ENCODE peak calls at places on chromosomes 7 and 10, in five cellular contexts. Q, H, Z, N and G are unnamed samples.
A peak's percentile ranks its signal among the peaks of the same experiment; 100 is the strongest.

GRCh38 chr7:28181921-28182517 is 1.4 kb upstream of the JAZF1 start:
- DNase-seq in H (no peak), Z (no peak), N (no peak), Q (no peak), G (no peak)

GRCh38 chr7:47561715-47562446 is 20.0 kb downstream of the TNS3 start:
- DNase-seq in N (no peak), H (no peak), Z (no peak), Q (no peak), G (no peak)

GRCh38 chr10:43156590-43157340 is 18.5 kb downstream of the CSGALNACT2 start:
- DNase-seq in Q (no peak), N (no peak), H (no peak), Z (no peak), G (no peak)

GRCh38 chr7:11760372-11760771 is 71.6 kb downstream of the THSD7A start:
- DNase-seq in Z (no peak), Q (no peak), N (no peak), H (no peak), G (no peak)

GRCh38 chr10:29479081-29479917 is 155.5 kb downstream of the SVIL start:
- DNase-seq in Z (no peak), N (no peak), H (no peak), Q (peak; percentile 10), G (no peak)

GRCh38 chr10:117550599-117551321 is 8.2 kb downstream of the EMX2 start:
- DNase-seq in N (no peak), H (no peak), Z (no peak), Q (no peak), G (no peak)

GRCh38 chr7:82406937-82407336 is 36.6 kb downstream of the CACNA2D1 start:
- DNase-seq in Q (peak; percentile 12), Z (no peak), N (no peak), H (no peak), G (no peak)

GRCh38 chr7:17535776-17536175 is 237.3 kb downstream of the AHR start:
- DNase-seq in N (no peak), Q (peak; percentile 53), H (no peak), Z (no peak), G (no peak)

GRCh38 chr7:92179393-92179924 is 517 bp upstream of the LRRD1 start:
- DNase-seq in N (peak; percentile 8), Q (peak; percentile 1), Z (no peak), H (no peak), G (no peak)

GRCh38 chr7:139117599-139118233 is 8.2 kb upstream of the ZC3HAV1 start:
- DNase-seq in Z (no peak), N (no peak), H (no peak), Q (no peak), G (no peak)

GRCh38 chr10:32139223-32140073 is 83.2 kb upstream of the KIF5B start:
- DNase-seq in H (peak; percentile 96), Q (peak; percentile 94), Z (peak; percentile 31), N (peak; percentile 86), G (peak; percentile 70)

GRCh38 chr10:32142646-32143045 is 86.4 kb upstream of the KIF5B start:
- DNase-seq in Q (peak; percentile 63), Z (no peak), N (no peak), H (no peak), G (no peak)

GRCh38 chr10:32143302-32143847 is 87.2 kb upstream of the KIF5B start:
- DNase-seq in N (no peak), Q (no peak), Z (no peak), H (no peak), G (no peak)

GRCh38 chr10:32140403-32140802 is 84.2 kb upstream of the KIF5B start:
- DNase-seq in N (no peak), Z (no peak), H (no peak), Q (no peak), G (no peak)

DNA sequence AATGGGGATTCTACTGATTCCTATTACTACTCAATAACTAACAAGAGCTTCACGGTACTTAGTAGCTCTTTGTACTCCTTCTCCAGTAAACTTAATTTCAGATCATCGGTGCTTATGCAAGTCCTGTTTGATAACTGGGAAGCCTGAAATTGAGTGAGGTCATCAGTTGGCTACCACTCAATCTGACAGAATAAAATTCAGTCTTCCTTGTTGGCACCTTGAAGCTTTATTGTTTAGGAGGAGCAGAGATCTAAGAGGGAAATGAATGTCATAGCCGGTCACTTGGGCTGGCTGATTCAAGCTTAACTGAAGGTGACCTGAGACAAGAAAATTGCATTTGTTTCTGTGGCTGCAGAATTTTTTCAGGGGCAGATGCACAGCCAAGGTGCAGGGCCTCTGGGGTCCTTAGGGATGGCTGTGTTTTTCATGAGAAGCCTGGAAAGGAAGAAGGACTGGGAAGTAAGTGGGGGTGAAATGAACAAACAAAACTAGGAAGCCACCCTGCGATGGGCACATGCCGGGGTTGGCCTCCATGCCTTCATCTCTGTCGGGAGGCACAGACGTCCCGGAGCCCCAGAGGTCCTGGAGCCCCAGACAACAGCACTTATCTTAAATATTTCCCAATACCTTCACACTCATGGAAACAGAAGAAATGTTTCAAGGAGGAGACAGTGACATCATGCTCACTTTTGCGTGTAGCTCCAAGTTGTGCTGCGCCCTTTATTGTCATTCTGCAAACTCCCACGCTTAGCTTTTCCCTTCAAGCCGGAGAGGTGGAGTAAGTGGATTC is 85.0 kb upstream of the KIF5B start:
- DNase-seq in Z (no peak), N (peak; percentile 54), Q (peak; percentile 33), H (no peak), G (no peak)
- H3K4me1 ChIP-seq in Z (peaks cover 62% of the 10 kb centered on the region), N (peaks cover 29% of the 10 kb centered on the region), Q (peaks cover 5% of the 10 kb centered on the region), H (peaks cover 10% of the 10 kb centered on the region), G (peaks cover 6% of the 10 kb centered on the region)

GRCh38 chr7:1545417-1546246 is 10.4 kb downstream of the TMEM184A start:
- DNase-seq in N (no peak), H (no peak), Z (no peak), Q (no peak), G (no peak)
- TF ChIP-seq CTCF in N (no peak), H (no peak), Z (no peak), Q (no peak), G (no peak)

GRCh38 chr7:120993575-120994191 is 5.2 kb downstream of the CPED1 start:
- DNase-seq in Q (peak; percentile 56), N (no peak), H (no peak), Z (no peak), G (no peak)

GRCh38 chr7:120992272-120993010 is 3.9 kb downstream of the CPED1 start:
- DNase-seq in Z (no peak), Q (no peak), H (no peak), N (no peak), G (no peak)

GRCh38 chr7:120991570-120991969 is 3.1 kb downstream of the CPED1 start:
- DNase-seq in Q (peak; percentile 90), H (no peak), Z (no peak), N (no peak), G (no peak)

GRCh38 chr7:120994512-120995363 is 6.2 kb downstream of the CPED1 start:
- DNase-seq in H (no peak), Z (no peak), Q (no peak), N (no peak), G (no peak)

GRCh38 chr7:120993011-120993574 is 4.6 kb downstream of the CPED1 start:
- DNase-seq in Z (no peak), Q (peak; percentile 26), N (no peak), H (no peak), G (no peak)
- H3K4me1 ChIP-seq in Z (peaks cover 50% of the 10 kb centered on the region), Q (peaks cover 7% of the 10 kb centered on the region), N (peaks cover 62% of the 10 kb centered on the region), H (peaks cover 7% of the 10 kb centered on the region), G (peaks cover 30% of the 10 kb centered on the region)

DNA sequence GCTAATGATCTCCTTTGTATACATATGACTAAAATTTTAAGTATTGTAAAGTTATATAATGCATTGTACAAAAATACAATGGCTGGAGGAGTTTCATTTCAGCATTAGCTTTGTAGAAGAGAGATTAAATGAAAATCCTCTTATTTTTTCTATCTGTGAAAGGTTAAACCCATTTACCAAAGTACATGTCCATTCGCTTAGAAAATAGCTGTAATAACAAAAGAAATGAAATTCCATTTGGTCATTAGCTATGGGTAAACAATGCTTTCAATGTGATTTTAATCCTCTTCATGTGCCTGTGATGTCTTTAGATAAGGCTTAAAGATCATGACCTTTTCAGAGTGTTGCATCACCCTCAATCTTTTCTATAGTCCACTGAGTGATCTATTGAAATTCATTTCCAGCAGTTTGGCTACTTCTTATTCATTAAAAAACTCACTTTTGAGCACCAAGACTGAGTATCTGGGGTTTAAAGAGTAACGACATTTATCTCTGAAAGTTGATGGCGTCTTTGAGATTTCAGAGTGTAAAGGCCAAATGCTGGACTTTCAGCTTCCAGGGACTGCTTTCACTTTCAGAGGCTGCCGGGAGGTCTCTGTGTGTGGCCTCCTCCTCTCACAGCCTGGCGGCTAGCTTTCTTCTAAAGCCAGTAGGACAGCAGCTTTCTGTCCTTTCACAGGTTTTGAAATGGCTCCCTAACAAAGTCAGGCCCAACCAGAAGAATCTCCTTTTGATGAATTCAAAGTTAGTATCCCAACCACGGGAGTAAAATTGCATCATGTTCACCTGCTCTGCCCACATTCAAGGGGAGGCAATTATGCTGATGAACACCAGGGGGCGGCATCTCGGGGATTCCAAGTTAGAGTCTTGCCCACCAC is 701.4 kb upstream of the COBL start:
- DNase-seq in Q (no peak), Z (no peak), H (no peak), N (no peak), G (no peak)
- TF ChIP-seq CTCF in Q (no peak), Z (no peak), H (peak; percentile 28), N (peak; percentile 17), G (no peak)

GRCh38 chr7:111815354-111815753 is 253.1 kb upstream of the IMMP2L start:
- DNase-seq in Q (no peak), Z (no peak), N (no peak), H (no peak), G (no peak)

DNA sequence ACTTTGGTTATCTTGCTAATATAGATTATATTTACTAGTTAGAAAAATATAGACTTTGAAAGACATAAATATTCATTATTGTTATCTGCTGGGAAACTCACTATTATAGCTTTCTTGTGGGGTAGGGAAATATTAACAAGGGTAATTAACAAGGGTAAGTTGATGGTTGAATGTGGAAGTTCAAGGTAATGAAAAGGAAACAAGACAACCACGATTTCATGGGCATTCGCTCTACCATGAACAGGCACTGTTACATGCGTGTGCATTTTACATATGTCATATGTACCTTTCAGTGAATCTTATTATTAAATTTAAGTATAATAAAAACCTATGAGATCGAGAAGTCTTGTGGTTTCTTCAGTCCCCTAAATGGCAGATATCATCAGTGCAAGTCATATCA is 251.0 kb upstream of the IMMP2L start:
- DNase-seq in N (no peak), Z (no peak), H (no peak), Q (no peak), G (no peak)
- H3K4me1 ChIP-seq in N (no peaks in the 10 kb centered on the region), Z (no peaks in the 10 kb centered on the region), H (no peaks in the 10 kb centered on the region), Q (no peaks in the 10 kb centered on the region), G (no peaks in the 10 kb centered on the region)

GRCh38 chr10:124378817-124379510 is 39.8 kb downstream of the OAT start:
- DNase-seq in Q (no peak), N (no peak), H (no peak), Z (no peak), G (no peak)
- TF ChIP-seq CTCF in Q (no peak), N (no peak), H (no peak), Z (no peak), G (no peak)

GRCh38 chr10:79241990-79242619 is 105.2 kb upstream of the PPIF start:
- DNase-seq in Q (peak; percentile 67), Z (no peak), H (peak; percentile 62), N (peak; percentile 81), G (no peak)
- H3K4me1 ChIP-seq in Q (peaks cover 54% of the 10 kb centered on the region), Z (peaks cover 95% of the 10 kb centered on the region), H (peaks cover 45% of the 10 kb centered on the region), N (peaks cover 92% of the 10 kb centered on the region), G (peaks cover 31% of the 10 kb centered on the region)